ENCODE peak calls at places on chromosomes 7 and 10, in five cellular contexts. C is lung, Y is dermis microvascular lymphatic vessel endothelial cell, S is gastrocnemius medialis, G is 8988T. V is an unnamed sample.

GRCh38 chr10:32938554-32939061 is 19.4 kb downstream of the ITGB1 start:
- DNase-seq in Y (peak; percentile 41), G (no peak), S (no peak), C (no peak), V (no peak)

GRCh38 chr10:11110499-11110898 is 92.8 kb downstream of the CELF2 start:
- DNase-seq in C (no peak), Y (no peak), G (no peak), S (no peak), V (no peak)

GRCh38 chr7:186516-187113 is 5.8 kb upstream of the FAM20C start:
- DNase-seq in S (no peak), C (no peak), G (no peak), Y (no peak), V (no peak)

GRCh38 chr7:153543232-153543631 is 509.0 kb upstream of the DPP6 start:
- DNase-seq in G (no peak), Y (no peak), C (no peak), S (no peak), V (no peak)

GRCh38 chr10:70715853-70716795 is 43.8 kb downstream of the ADAMTS14 start:
- DNase-seq in S (no peak), G (no peak), Y (peak; percentile 22), C (no peak), V (peak; percentile 17)

GRCh38 chr7:107118109-107118900 is 50.5 kb upstream of the HBP1 start:
- DNase-seq in Y (peak; percentile 63), G (no peak), C (no peak), S (no peak), V (peak; percentile 70)

GRCh38 chr10:110357252-110357780 is 52.6 kb upstream of the SMNDC1 start:
- DNase-seq in G (no peak), S (no peak), C (no peak), Y (peak; percentile 74), V (no peak)

GRCh38 chr10:75243426-75243825 is 7.7 kb upstream of the COMTD1 start:
- DNase-seq in S (no peak), C (no peak), Y (no peak), G (no peak), V (no peak)

GRCh38 chr7:21412291-21412896 is 15.5 kb upstream of the SP4 start:
- DNase-seq in C (no peak), Y (no peak), G (no peak), S (no peak), V (no peak)

GRCh38 chr10:122997864-122998263 is 10.7 kb downstream of the IKZF5 start:
- DNase-seq in Y (no peak), S (no peak), C (no peak), G (no peak), V (no peak)

GRCh38 chr10:130369645-130370381 is 233.6 kb downstream of the GLRX3 start:
- DNase-seq in S (no peak), G (no peak), C (no peak), Y (no peak), V (no peak)

GRCh38 chr7:151859111-151859947 is 17.6 kb downstream of the PRKAG2 start:
- DNase-seq in G (no peak), Y (no peak), C (no peak), S (no peak), V (no peak)

V was measured in endothelial cell of umbilical vein.